ENCODE peak calls at places on chromosomes 4 and X, in eight cellular contexts. One of them, this sample, is unnamed. For H3K4me1, the result is how much of the 10 kb centered on the place peaks cover.

GRCh38 chr4:54066718-54067129 is 2.3 kb upstream of the CHIC2 start:
- DNase-seq in PC-3: no peak
- DNase-seq in MM.1S: no peak
- DNase-seq in neural progenitor cell: no peak
- DNase-seq in GM23248: no peak
- DNase-seq in HCT116: no peak
- DNase-seq in OCI-LY7: no peak
- DNase-seq in GM23338: no peak
- DNase-seq in this sample: no peak

GRCh38 chr4:152304220-152304619 is 231.7 kb downstream of the FBXW7 start:
- DNase-seq in OCI-LY7: no peak
- DNase-seq in HCT116: no peak
- DNase-seq in neural progenitor cell: no peak
- DNase-seq in PC-3: peak
- DNase-seq in MM.1S: no peak
- DNase-seq in GM23248: peak
- DNase-seq in GM23338: no peak
- DNase-seq in this sample: no peak

GRCh38 chrX:36431819-36432218 is 512.3 kb downstream of the CFAP47 start:
- DNase-seq in neural progenitor cell: no peak
- DNase-seq in HCT116: no peak
- DNase-seq in PC-3: peak
- DNase-seq in GM23248: peak
- DNase-seq in GM23338: no peak
- DNase-seq in MM.1S: no peak
- DNase-seq in OCI-LY7: no peak
- DNase-seq in this sample: peak

GRCh38 chr4:66202870-66203269 is 532.6 kb upstream of the EPHA5 start:
- DNase-seq in MM.1S: no peak
- DNase-seq in GM23338: no peak
- DNase-seq in GM23248: no peak
- DNase-seq in neural progenitor cell: no peak
- DNase-seq in PC-3: peak
- DNase-seq in HCT116: no peak
- DNase-seq in OCI-LY7: no peak
- DNase-seq in this sample: no peak

GRCh38 chr4:112184438-112184837 is 39.2 kb downstream of the FAM241A start:
- DNase-seq in MM.1S: no peak
- DNase-seq in neural progenitor cell: no peak
- DNase-seq in OCI-LY7: no peak
- DNase-seq in PC-3: no peak
- DNase-seq in HCT116: no peak
- DNase-seq in GM23338: no peak
- DNase-seq in GM23248: no peak
- DNase-seq in this sample: no peak

GRCh38 chr4:139753686-139754085 is 88.1 kb downstream of the MGST2 start:
- DNase-seq in PC-3: no peak
- DNase-seq in GM23338: no peak
- DNase-seq in HCT116: no peak
- DNase-seq in OCI-LY7: no peak
- DNase-seq in MM.1S: no peak
- DNase-seq in neural progenitor cell: no peak
- DNase-seq in GM23248: no peak
- DNase-seq in this sample: no peak

GRCh38 chr4:66178901-66179300 is 508.6 kb upstream of the EPHA5 start:
- DNase-seq in GM23248: no peak
- DNase-seq in PC-3: peak
- DNase-seq in HCT116: no peak
- DNase-seq in OCI-LY7: no peak
- DNase-seq in GM23338: peak
- DNase-seq in MM.1S: no peak
- DNase-seq in neural progenitor cell: peak
- DNase-seq in this sample: no peak

GRCh38 chrX:9644335-9644734 is 121.3 kb downstream of the GPR143 start:
- DNase-seq in GM23248: no peak
- DNase-seq in GM23338: no peak
- DNase-seq in PC-3: no peak
- DNase-seq in neural progenitor cell: no peak
- DNase-seq in MM.1S: no peak
- DNase-seq in HCT116: no peak
- DNase-seq in OCI-LY7: no peak
- DNase-seq in this sample: no peak

GRCh38 chr4:15040916-15041463 is 38.7 kb downstream of the CPEB2 start:
- DNase-seq in OCI-LY7: no peak
- DNase-seq in GM23248: peak
- DNase-seq in MM.1S: no peak
- DNase-seq in PC-3: no peak
- DNase-seq in HCT116: no peak
- DNase-seq in neural progenitor cell: no peak
- DNase-seq in GM23338: peak
- DNase-seq in this sample: no peak

GRCh38 chrX:2316534-2316933 is 184.2 kb downstream of the DHRSX start:
- DNase-seq in GM23248: no peak
- DNase-seq in GM23338: no peak
- DNase-seq in PC-3: no peak
- DNase-seq in MM.1S: no peak
- DNase-seq in HCT116: no peak
- DNase-seq in OCI-LY7: no peak
- DNase-seq in neural progenitor cell: no peak
- DNase-seq in this sample: no peak

GRCh38 chr4:38313175-38313574 is 350.8 kb upstream of the KLF3 start:
- DNase-seq in HCT116: no peak
- DNase-seq in neural progenitor cell: no peak
- DNase-seq in GM23338: no peak
- DNase-seq in OCI-LY7: no peak
- DNase-seq in GM23248: no peak
- DNase-seq in PC-3: no peak
- DNase-seq in MM.1S: peak
- DNase-seq in this sample: no peak

GRCh38 chrX:12304261-12304660 is 166.0 kb downstream of the FRMPD4 start:
- DNase-seq in OCI-LY7: peak
- DNase-seq in GM23248: peak
- DNase-seq in neural progenitor cell: no peak
- DNase-seq in GM23338: no peak
- DNase-seq in HCT116: no peak
- DNase-seq in MM.1S: no peak
- DNase-seq in PC-3: no peak
- DNase-seq in this sample: no peak

GRCh38 chr4:152094851-152095700 is 334.3 kb upstream of the GATB start:
- DNase-seq in neural progenitor cell: no peak
- DNase-seq in GM23248: peak
- DNase-seq in HCT116: no peak
- DNase-seq in GM23338: no peak
- DNase-seq in MM.1S: no peak
- DNase-seq in PC-3: peak
- DNase-seq in OCI-LY7: no peak
- DNase-seq in this sample: no peak

DNA sequence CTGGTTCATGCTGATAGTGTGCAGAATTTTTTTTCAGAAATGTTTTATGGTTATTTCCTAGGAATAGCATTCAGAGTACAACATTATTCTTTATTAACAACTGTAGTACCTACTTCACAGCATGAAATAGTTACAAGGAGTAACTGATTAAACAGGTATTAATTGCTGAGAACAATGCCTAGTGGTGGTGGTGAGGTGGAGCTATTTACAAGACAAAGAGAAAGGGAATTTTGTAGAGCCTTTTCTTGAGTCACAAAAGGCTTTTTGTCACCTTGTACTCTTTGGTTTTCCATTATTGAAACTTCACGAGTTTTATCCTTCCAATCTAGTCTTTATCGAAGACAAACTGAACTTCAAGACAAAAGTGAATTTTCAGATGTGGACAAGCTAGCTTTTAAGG is 27.5 kb downstream of the OFD1 start:
- DNase-seq in PC-3: no peak
- DNase-seq in MM.1S: no peak
- DNase-seq in neural progenitor cell: peak
- DNase-seq in OCI-LY7: no peak
- DNase-seq in GM23338: peak
- DNase-seq in GM23248: no peak
- DNase-seq in HCT116: no peak
- DNase-seq in this sample: no peak
- H3K4me2 ChIP-seq in PC-3: peak
- H3K4me2 ChIP-seq in MM.1S: no peak
- H3K4me2 ChIP-seq in neural progenitor cell: no peak
- H3K4me2 ChIP-seq in OCI-LY7: peak
- H3K4me2 ChIP-seq in GM23338: peak
- H3K4me2 ChIP-seq in GM23248: no peak
- H3K4me2 ChIP-seq in HCT116: no peak
- H3K4me2 ChIP-seq in this sample: no peak

GRCh38 chr4:42150653-42151567 is 1.5 kb downstream of the BEND4 start:
- DNase-seq in MM.1S: no peak
- DNase-seq in GM23248: peak
- DNase-seq in HCT116: no peak
- DNase-seq in OCI-LY7: peak
- DNase-seq in GM23338: peak
- DNase-seq in PC-3: no peak
- DNase-seq in neural progenitor cell: peak
- DNase-seq in this sample: peak

GRCh38 chr4:42151568-42152506 is 618 bp downstream of the BEND4 start:
- DNase-seq in HCT116: no peak
- DNase-seq in GM23338: peak
- DNase-seq in GM23248: peak
- DNase-seq in PC-3: no peak
- DNase-seq in neural progenitor cell: peak
- DNase-seq in OCI-LY7: peak
- DNase-seq in MM.1S: peak
- DNase-seq in this sample: peak

GRCh38 chr4:42148453-42148852 is 4.0 kb downstream of the BEND4 start:
- DNase-seq in PC-3: no peak
- DNase-seq in neural progenitor cell: no peak
- DNase-seq in MM.1S: no peak
- DNase-seq in GM23338: no peak
- DNase-seq in OCI-LY7: peak
- DNase-seq in GM23248: no peak
- DNase-seq in HCT116: no peak
- DNase-seq in this sample: no peak

GRCh38 chr4:42152507-42153504 is at the start of gene BEND4:
- DNase-seq in HCT116: no peak
- DNase-seq in MM.1S: peak
- DNase-seq in PC-3: no peak
- DNase-seq in neural progenitor cell: peak
- DNase-seq in GM23338: peak
- DNase-seq in OCI-LY7: peak
- DNase-seq in GM23248: peak
- DNase-seq in this sample: no peak

DNA sequence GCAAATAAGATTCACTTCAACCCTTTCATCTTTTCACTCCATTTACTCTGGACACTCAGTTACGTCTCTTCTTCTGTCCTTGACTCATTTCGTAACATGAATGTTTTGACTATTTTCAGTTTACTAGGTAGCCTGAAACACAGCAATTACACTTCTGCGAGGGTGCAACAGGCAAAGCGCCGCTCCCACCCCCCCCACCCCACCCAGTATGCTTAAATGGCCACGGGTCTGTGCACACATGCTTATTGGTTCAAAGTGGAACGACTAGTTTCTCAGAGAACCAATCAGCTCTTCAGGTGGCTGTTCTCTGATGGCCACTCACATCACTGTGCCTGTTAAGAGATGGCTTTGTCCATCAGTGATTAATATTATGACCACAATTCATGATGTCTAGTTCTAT is 3.5 kb downstream of the BEND4 start:
- DNase-seq in MM.1S: no peak
- DNase-seq in PC-3: no peak
- DNase-seq in neural progenitor cell: no peak
- DNase-seq in GM23338: no peak
- DNase-seq in OCI-LY7: peak
- DNase-seq in GM23248: no peak
- DNase-seq in HCT116: no peak
- DNase-seq in this sample: no peak
- TF ChIP-seq EZH2phosphoT487 in MM.1S: no peak
- TF ChIP-seq EZH2phosphoT487 in PC-3: no peak
- TF ChIP-seq EZH2phosphoT487 in neural progenitor cell: no peak
- TF ChIP-seq EZH2phosphoT487 in GM23338: no peak
- TF ChIP-seq EZH2phosphoT487 in OCI-LY7: no peak
- TF ChIP-seq EZH2phosphoT487 in GM23248: no peak
- TF ChIP-seq EZH2phosphoT487 in HCT116: no peak
- TF ChIP-seq EZH2phosphoT487 in this sample: no peak

GRCh38 chr4:141127884-141128283 is 5.4 kb downstream of the RNF150 start:
- DNase-seq in PC-3: no peak
- DNase-seq in GM23338: no peak
- DNase-seq in GM23248: peak
- DNase-seq in neural progenitor cell: no peak
- DNase-seq in OCI-LY7: no peak
- DNase-seq in HCT116: no peak
- DNase-seq in MM.1S: no peak
- DNase-seq in this sample: no peak
- H3K4me1 ChIP-seq in PC-3: under half
- H3K4me1 ChIP-seq in GM23338: under half
- H3K4me1 ChIP-seq in GM23248: under half
- H3K4me1 ChIP-seq in neural progenitor cell: under half
- H3K4me1 ChIP-seq in OCI-LY7: under half
- H3K4me1 ChIP-seq in HCT116: under half
- H3K4me1 ChIP-seq in MM.1S: under half
- H3K4me1 ChIP-seq in this sample: under half

GRCh38 chrX:103613362-103613761 is 5.6 kb downstream of the TCEAL3 start:
- DNase-seq in GM23338: no peak
- DNase-seq in HCT116: no peak
- DNase-seq in MM.1S: no peak
- DNase-seq in neural progenitor cell: no peak
- DNase-seq in PC-3: no peak
- DNase-seq in OCI-LY7: no peak
- DNase-seq in GM23248: no peak
- DNase-seq in this sample: no peak

GRCh38 chrX:103610282-103610681 is 2.5 kb downstream of the TCEAL3 start:
- DNase-seq in neural progenitor cell: no peak
- DNase-seq in HCT116: no peak
- DNase-seq in GM23338: no peak
- DNase-seq in OCI-LY7: no peak
- DNase-seq in GM23248: no peak
- DNase-seq in MM.1S: no peak
- DNase-seq in PC-3: no peak
- DNase-seq in this sample: no peak

GRCh38 chrX:103607385-103608304 is at the start of gene TCEAL3:
- DNase-seq in PC-3: peak
- DNase-seq in GM23338: peak
- DNase-seq in MM.1S: no peak
- DNase-seq in GM23248: peak
- DNase-seq in neural progenitor cell: peak
- DNase-seq in OCI-LY7: no peak
- DNase-seq in HCT116: no peak
- DNase-seq in this sample: peak

DNA sequence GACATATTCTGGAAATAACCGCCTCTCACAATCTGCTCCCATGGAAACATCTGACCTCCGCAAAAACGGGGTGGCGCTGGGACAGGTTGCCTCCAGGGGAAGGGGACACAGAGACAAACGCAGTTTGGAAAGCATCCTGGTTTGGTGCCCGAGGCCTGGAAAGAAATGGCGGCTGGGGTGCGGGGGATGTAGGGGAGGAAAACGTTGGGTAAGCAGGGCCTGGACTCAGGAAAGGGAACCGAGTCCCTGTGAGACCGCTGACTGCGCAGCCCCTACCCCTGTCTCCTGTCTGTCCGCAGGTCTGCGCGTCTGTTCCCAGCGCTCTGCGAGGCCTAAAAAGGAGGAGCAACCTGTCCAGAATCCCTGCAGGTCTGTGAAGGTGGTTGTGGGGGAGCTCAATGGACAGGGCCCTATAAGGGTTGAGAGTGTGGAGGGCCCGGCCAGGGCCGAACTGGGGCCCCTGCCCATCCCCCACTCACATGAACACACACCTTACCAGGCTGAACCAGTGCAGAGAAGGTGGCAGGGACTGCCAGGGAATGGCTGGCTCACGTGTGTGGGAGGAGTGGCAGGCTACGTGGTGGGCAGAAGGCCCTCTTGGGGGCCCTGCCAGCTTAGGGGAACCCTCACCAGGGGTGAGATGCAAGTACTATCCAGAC is 671 bp downstream of the TCEAL3 start:
- DNase-seq in neural progenitor cell: peak
- DNase-seq in PC-3: peak
- DNase-seq in GM23338: no peak
- DNase-seq in GM23248: peak
- DNase-seq in HCT116: no peak
- DNase-seq in OCI-LY7: no peak
- DNase-seq in MM.1S: no peak
- DNase-seq in this sample: no peak
- H3K4me2 ChIP-seq in neural progenitor cell: peak
- H3K4me2 ChIP-seq in PC-3: peak
- H3K4me2 ChIP-seq in GM23338: peak
- H3K4me2 ChIP-seq in GM23248: peak
- H3K4me2 ChIP-seq in HCT116: no peak
- H3K4me2 ChIP-seq in OCI-LY7: peak
- H3K4me2 ChIP-seq in MM.1S: peak
- H3K4me2 ChIP-seq in this sample: peak